ENCODE peak calls at places on chromosome 22, in five cellular contexts. B, S, M, D and R are unnamed samples.

GRCh38 chr22:39778055-39778454 is 115.5 kb downstream of the ENTHD1 start:
- DNase-seq in S (no peak), D (no peak), B (no peak), M (no peak), R (no peak)

GRCh38 chr22:49959782-49960158 is 802 bp upstream of the PIM3 start:
- DNase-seq in B (no peak), S (no peak), D (peak; percentile 81), M (peak; percentile 68), R (no peak)

GRCh38 chr22:46067159-46068111 is 82.9 kb upstream of the PPARA start:
- DNase-seq in M (no peak), B (no peak), S (peak; percentile 70), D (peak; percentile 69), R (no peak)

GRCh38 chr22:50298937-50299656 is 8.3 kb downstream of the PLXNB2 start:
- DNase-seq in B (no peak), S (no peak), D (no peak), M (no peak), R (no peak)

GRCh38 chr22:26429458-26430238 is 588 bp downstream of the ASPHD2 start:
- DNase-seq in B (no peak), D (no peak), M (no peak), S (no peak), R (no peak)

GRCh38 chr22:35353318-35353717 is 27.6 kb upstream of the HMOX1 start:
- DNase-seq in B (no peak), M (no peak), S (no peak), D (no peak), R (no peak)

GRCh38 chr22:49871482-49871881 is 17.8 kb downstream of the ZBED4 start:
- DNase-seq in D (no peak), M (no peak), B (no peak), S (no peak), R (no peak)

GRCh38 chr22:32533265-32534068 is 58.9 kb downstream of the FBXO7 start:
- DNase-seq in S (no peak), D (no peak), M (no peak), B (no peak), R (no peak)

GRCh38 chr22:48948575-48949170 is 879.0 kb downstream of the BRD1 start:
- DNase-seq in S (peak; percentile 26), D (peak; percentile 22), M (no peak), B (no peak), R (no peak)

GRCh38 chr22:34760276-34761008 is 305.5 kb upstream of the ISX start:
- DNase-seq in B (no peak), S (no peak), M (no peak), D (no peak), R (no peak)

GRCh38 chr22:25348391-25348790 is 129.0 kb downstream of the CRYBB2 start:
- DNase-seq in S (no peak), B (no peak), D (peak; percentile 40), M (no peak), R (no peak)

GRCh38 chr22:33210129-33210784 is 152.1 kb upstream of the SYN3 start:
- DNase-seq in M (peak; percentile 24), D (no peak), S (no peak), B (no peak), R (peak; percentile 55)

GRCh38 chr22:46797355-46797754 is 34.9 kb downstream of the TBC1D22A start:
- DNase-seq in M (no peak), B (no peak), D (peak; percentile 52), S (peak; percentile 70), R (peak; percentile 41)

GRCh38 chr22:46143491-46144147 is 6.7 kb upstream of the PPARA start:
- DNase-seq in M (no peak), S (no peak), D (peak; percentile 48), B (no peak), R (no peak)

GRCh38 chr22:49027122-49027670 is 800.5 kb downstream of the BRD1 start:
- DNase-seq in S (no peak), D (no peak), M (no peak), B (no peak), R (no peak)

GRCh38 chr22:46001426-46002106 is 24.6 kb upstream of the WNT7B start:
- DNase-seq in D (peak; percentile 65), M (no peak), B (no peak), S (no peak), R (no peak)

DNA sequence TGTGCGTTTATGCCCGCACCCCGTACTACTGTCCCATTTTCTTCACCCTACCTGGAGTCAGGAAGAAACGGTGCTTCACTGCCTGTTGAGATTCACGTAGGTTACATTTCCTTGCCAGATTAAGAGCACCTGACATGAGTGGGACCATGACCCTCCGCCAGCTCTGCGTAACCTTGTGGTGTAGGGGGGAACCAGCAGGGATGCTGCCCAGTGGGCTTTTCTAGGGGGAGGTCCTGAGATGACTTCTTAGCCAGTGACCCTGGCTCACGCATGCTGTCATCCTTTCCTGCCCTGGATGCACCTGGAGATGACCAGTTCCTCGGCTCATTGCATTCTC is 967 bp upstream of the ARVCF start:
- DNase-seq in M (no peak), S (no peak), D (no peak), B (no peak), R (no peak)
- H3K4me3 ChIP-seq in M (no peak overlapping the region), S (no peak overlapping the region), D (no peak overlapping the region), B (no peak overlapping the region), R (no peak overlapping the region)

DNA sequence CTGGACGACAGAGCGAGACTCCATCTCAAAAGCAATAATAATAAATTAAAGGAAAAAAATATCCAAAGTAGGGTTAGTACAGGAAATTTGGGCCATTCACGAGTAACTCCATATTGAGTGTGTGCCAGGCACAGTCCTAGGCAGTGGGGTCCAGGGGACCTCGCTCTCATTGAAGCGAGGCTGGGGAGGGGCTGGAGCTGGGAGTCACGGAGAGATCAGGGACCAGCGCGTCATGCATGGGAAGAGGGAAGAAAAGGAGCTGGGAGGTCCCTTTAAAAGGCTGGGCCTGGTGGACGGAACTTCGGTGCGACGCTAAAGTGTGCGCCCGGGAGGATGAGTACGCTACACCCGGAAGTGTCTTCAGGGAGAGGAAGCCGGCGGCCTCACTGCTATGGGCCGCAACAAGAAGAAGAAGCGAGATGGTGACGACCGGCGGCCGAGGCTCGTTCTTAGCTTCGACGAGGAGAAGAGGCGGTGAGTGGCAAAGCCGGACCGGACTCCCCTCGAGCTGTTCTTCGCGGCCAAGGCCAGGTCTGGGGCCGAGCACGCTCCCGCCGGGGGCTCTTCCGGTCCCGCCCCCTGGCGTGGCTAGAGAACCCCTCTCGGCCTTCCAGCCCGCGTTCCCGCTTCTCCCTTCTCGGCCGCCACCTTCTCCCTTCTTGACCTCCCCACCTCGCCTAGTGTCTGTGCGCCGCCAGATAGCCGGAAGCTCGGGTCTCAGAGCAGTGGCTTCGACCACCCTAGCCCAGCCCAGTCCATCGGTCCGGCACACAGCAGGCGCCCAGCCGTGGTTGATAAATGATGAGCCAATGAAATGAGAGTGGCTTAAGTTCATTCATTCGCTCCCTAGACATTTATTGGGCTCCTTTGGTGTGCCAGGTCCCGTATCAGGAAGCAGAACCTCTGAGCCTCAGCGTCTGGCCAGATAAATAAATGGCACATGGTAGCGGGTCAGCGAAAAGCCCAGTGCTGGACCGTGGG is at the start of gene NOL12:
- DNase-seq in S (no peak), B (no peak), M (peak; percentile 87), D (peak; percentile 92), R (peak; percentile 91)
- TF ChIP-seq CTCF in S (no peak), B (no peak), M (no peak), D (no peak), R (no peak)

GRCh38 chr22:28791841-28792490 is 8.4 kb downstream of the XBP1 start:
- DNase-seq in B (peak; percentile 10), D (no peak), M (no peak), S (no peak), R (no peak)

GRCh38 chr22:28793976-28794584 is 6.3 kb downstream of the XBP1 start:
- DNase-seq in B (no peak), S (no peak), M (no peak), D (no peak), R (no peak)

GRCh38 chr22:28792491-28793383 is 7.6 kb downstream of the XBP1 start:
- DNase-seq in D (no peak), B (no peak), S (no peak), M (no peak), R (peak; percentile 62)

GRCh38 chr22:28795932-28796856 is 4.2 kb downstream of the XBP1 start:
- DNase-seq in B (no peak), D (no peak), M (no peak), S (no peak), R (no peak)

DNA sequence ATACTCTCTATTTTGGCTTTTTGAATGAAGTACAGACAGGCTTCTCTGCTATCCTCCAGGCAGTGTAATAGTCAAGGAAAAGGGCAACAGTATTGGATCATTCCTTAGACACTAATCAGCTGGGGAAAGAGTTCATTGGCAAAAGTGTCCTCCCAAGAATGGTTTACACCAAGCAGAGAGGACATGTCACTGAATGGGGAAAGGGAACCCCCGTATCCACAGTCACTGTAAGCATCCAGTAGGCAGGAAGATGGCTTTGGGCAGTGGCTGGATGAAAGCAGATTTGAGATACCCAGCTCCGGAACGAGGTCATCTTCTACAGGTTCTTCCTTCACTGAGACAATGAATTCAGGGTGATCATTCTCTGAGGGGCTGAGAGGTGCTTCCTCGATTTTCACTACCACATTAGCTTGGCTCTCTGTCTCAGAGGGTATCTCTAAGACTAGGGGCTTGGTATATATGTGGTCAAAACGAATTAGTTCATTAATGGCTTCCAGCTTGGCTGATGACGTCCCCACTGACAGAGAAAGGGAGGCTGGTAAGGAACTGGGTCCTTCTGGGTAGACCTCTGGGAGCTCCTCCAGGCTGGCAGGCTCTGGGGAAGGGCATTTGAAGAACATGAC is 5.2 kb downstream of the XBP1 start:
- DNase-seq in B (no peak), S (no peak), M (no peak), D (no peak), R (no peak)
- H3K4me3 ChIP-seq in B (no peak overlapping the region), S (peak overlapping the region; percentile 31), M (no peak overlapping the region), D (no peak overlapping the region), R (peak overlapping the region; percentile 25)

DNA sequence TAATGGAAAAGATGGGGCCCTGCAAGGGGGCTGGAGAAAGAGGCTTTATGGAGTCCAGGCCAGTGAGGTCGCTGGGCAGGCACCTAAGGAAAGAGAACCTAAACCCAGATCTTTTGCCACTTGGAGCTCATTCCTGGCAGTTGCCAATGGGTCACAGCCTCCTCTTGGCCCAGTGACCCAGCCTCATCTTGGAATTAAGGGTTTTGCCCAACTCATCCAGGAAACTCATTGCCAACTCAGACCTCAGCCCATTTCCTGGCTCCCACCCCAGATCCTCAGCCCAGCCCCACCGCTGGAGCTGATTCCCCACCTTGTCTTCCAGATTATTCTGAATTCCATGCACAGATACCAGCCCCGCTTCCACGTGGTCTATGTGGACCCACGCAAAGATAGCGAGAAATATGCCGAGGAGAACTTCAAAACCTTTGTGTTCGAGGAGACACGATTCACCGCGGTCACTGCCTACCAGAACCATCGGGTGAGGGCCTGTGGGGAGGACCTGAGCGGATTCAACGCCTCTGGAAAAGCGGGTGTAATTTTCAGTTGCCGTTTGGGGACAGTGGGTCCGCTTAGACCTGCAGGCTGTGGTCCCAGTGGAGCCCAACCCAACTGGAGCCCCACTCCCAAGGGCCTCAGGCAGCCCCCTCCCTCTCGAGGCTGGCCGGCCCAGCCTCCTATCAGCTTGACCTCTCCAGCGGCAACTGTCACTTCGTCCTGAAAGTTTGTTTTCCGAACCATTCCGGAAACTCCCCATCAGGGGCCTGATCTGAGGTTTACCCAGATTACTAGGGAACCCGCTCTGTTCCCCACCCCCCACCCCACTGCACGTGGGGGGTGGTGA is 4.3 kb downstream of the TBX1 start:
- DNase-seq in D (no peak), B (no peak), M (no peak), S (no peak), R (no peak)
- TF ChIP-seq CTCF in D (no peak), B (no peak), M (no peak), S (no peak), R (no peak)

DNA sequence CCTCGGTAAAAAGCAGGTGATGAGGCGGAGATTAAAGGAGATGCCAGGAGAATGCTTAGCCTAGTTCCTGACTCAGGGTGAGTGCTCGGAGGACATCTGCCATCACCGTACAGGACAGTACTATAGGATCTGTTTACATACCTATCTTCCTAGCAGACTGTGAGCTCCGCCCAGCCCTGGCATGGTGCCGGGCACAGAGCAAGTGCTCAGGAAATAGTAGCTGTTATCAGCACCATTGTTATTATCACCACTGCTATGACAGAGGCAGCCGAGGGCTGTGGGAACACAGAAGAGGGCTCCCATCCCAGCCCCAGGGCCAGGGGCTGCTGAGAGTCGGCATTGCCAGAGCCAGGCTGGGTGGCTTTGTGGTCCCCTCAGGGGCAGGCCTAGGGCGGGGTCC is 642 bp upstream of the SEPTIN3 start:
- DNase-seq in M (peak; percentile 50), B (no peak), S (no peak), D (no peak), R (no peak)
- H3K4me3 ChIP-seq in M (no peak overlapping the region), B (no peak overlapping the region), S (no peak overlapping the region), D (no peak overlapping the region), R (no peak overlapping the region)